ENCODE peak calls at places on chromosomes 16 and 17, in ten cellular contexts. R is sciatic nerve; N is mammary epithelial cell; J is epithelial cell of esophagus; G is SW 1271; L is kidney epithelial cell; Y is substantia nigra; O is nephron progenitor cell; S is cardiac muscle cell; V is activated CD4-positive, CD25-positive, alpha-beta regulatory T cell treated with anti-CD3 and anti-CD28 coated beads, Interleukin-2, amount 50 U/mL, for 16 hours. Q is an unnamed sample.

GRCh38 chr17:40309938-40310510 is 1.0 kb downstream of the RARA start:
- DNase-seq in R (no peak), N (no peak), J (no peak), G (no peak), L (no peak), Y (no peak), O (no peak), S (no peak), V (no peak), Q (no peak)

GRCh38 chr17:41689497-41690299 is 1.0 kb downstream of the EIF1 start:
- DNase-seq in R (no peak), N (peak), J (peak), G (no peak), L (no peak), Y (no peak), O (peak), S (peak), V (peak), Q (no peak)

GRCh38 chr16:88853336-88853941 is 3.3 kb downstream of the GALNS start:
- DNase-seq in R (no peak), N (no peak), J (no peak), G (no peak), L (no peak), Y (no peak), O (no peak), S (no peak), V (no peak), Q (no peak)

GRCh38 chr16:48098472-48098871 is 57.3 kb downstream of the ABCC12 start:
- DNase-seq in R (no peak), N (no peak), J (no peak), G (no peak), L (no peak), Y (no peak), O (no peak), S (no peak), V (no peak), Q (no peak)

GRCh38 chr16:80804061-80804450 is 342 bp downstream of the CDYL2 start:
- DNase-seq in R (no peak), N (peak), J (peak), G (no peak), L (no peak), Y (no peak), O (no peak), S (peak), V (peak), Q (no peak)

GRCh38 chr16:14072360-14072759 is 1.2 kb downstream of the MRTFB start:
- DNase-seq in R (no peak), N (no peak), J (no peak), G (no peak), L (no peak), Y (no peak), O (no peak), S (no peak), V (no peak), Q (no peak)

GRCh38 chr16:77169650-77170236 is 21.2 kb upstream of the MON1B start:
- DNase-seq in R (no peak), N (peak), J (peak), G (no peak), L (no peak), Y (no peak), O (peak), S (peak), V (no peak), Q (peak)

GRCh38 chr16:3182608-3183444 is 5.2 kb upstream of the OR1F1 start:
- DNase-seq in R (no peak), N (peak), J (peak), G (peak), L (no peak), Y (no peak), O (peak), S (peak), V (no peak), Q (peak)

GRCh38 chr17:47663997-47664941 is 14.6 kb downstream of the KPNB1 start:
- DNase-seq in R (no peak), N (peak), J (peak), G (no peak), L (no peak), Y (peak), O (peak), S (peak), V (peak), Q (peak)

GRCh38 chr16:4689864-4690704 is 3.3 kb upstream of the NUDT16L1 start:
- DNase-seq in R (no peak), N (no peak), J (no peak), G (no peak), L (no peak), Y (no peak), O (no peak), S (no peak), V (no peak), Q (no peak)

GRCh38 chr16:12147681-12148479 is 171.3 kb downstream of the SNX29 start:
- DNase-seq in R (no peak), N (no peak), J (no peak), G (no peak), L (no peak), Y (no peak), O (no peak), S (no peak), V (no peak), Q (no peak)

GRCh38 chr16:69851491-69852240 is 89.5 kb downstream of the WWP2 start:
- DNase-seq in R (no peak), N (no peak), J (no peak), G (no peak), L (no peak), Y (no peak), O (no peak), S (no peak), V (no peak), Q (no peak)

GRCh38 chr17:51901242-51901641 is 257.3 kb downstream of the CA10 start:
- DNase-seq in R (no peak), N (no peak), J (no peak), G (no peak), L (no peak), Y (no peak), O (no peak), S (no peak), V (no peak), Q (no peak)

GRCh38 chr17:61205931-61206330 is 193.7 kb upstream of the TBX2 start:
- DNase-seq in R (no peak), N (no peak), J (peak), G (no peak), L (no peak), Y (no peak), O (no peak), S (no peak), V (no peak), Q (no peak)

GRCh38 chr16:4525634-4526277 is 12.8 kb downstream of the CDIP1 start:
- DNase-seq in R (no peak), N (no peak), J (no peak), G (no peak), L (no peak), Y (no peak), O (no peak), S (no peak), V (no peak), Q (peak)

GRCh38 chr16:1676661-1677060 is 1.4 kb upstream of the JPT2 start:
- DNase-seq in R (no peak), N (no peak), J (no peak), G (no peak), L (no peak), Y (no peak), O (no peak), S (no peak), V (no peak), Q (no peak)

GRCh38 chr17:4074831-4075495 is 67.9 kb downstream of the ZZEF1 start:
- DNase-seq in R (no peak), N (peak), J (peak), G (no peak), L (peak), Y (no peak), O (peak), S (peak), V (no peak), Q (peak)

GRCh38 chr17:78029697-78030096 is 71.2 kb downstream of the TNRC6C start:
- DNase-seq in R (no peak), N (no peak), J (no peak), G (no peak), L (no peak), Y (no peak), O (no peak), S (no peak), V (no peak), Q (no peak)

GRCh38 chr17:82424001-82424862 is 5.8 kb upstream of the OGFOD3 start:
- DNase-seq in R (no peak), N (peak), J (peak), G (no peak), L (no peak), Y (no peak), O (peak), S (peak), V (no peak), Q (no peak)

GRCh38 chr16:66649636-66650205 is 45.2 kb downstream of the CMTM3 start:
- DNase-seq in R (no peak), N (no peak), J (no peak), G (no peak), L (no peak), Y (no peak), O (no peak), S (no peak), V (no peak), Q (no peak)

GRCh38 chr17:31405941-31406371 is 14.5 kb downstream of the RAB11FIP4 start:
- DNase-seq in R (no peak), N (no peak), J (no peak), G (no peak), L (no peak), Y (no peak), O (no peak), S (no peak), V (no peak), Q (peak)

GRCh38 chr17:81002013-81002384 is 10.4 kb downstream of the CHMP6 start:
- DNase-seq in R (no peak), N (no peak), J (no peak), G (no peak), L (no peak), Y (no peak), O (no peak), S (no peak), V (no peak), Q (no peak)

GRCh38 chr17:29180051-29180787 is at the start of gene MYO18A:
- DNase-seq in R (peak), N (peak), J (peak), G (no peak), L (no peak), Y (peak), O (peak), S (peak), V (peak), Q (peak)

GRCh38 chr16:78147846-78148535 is 48.5 kb downstream of the WWOX start:
- DNase-seq in R (no peak), N (no peak), J (peak), G (no peak), L (no peak), Y (no peak), O (no peak), S (no peak), V (no peak), Q (no peak)

GRCh38 chr17:1447061-1447460 is 9.0 kb downstream of the CRK start:
- DNase-seq in R (no peak), N (no peak), J (no peak), G (no peak), L (no peak), Y (no peak), O (no peak), S (no peak), V (no peak), Q (no peak)

GRCh38 chr16:88806491-88807111 is 3.0 kb downstream of the CDT1 start:
- DNase-seq in R (no peak), N (no peak), J (no peak), G (no peak), L (no peak), Y (no peak), O (no peak), S (no peak), V (no peak), Q (no peak)

GRCh38 chr17:20010099-20010863 is 1.1 kb downstream of the SPECC1 start:
- DNase-seq in R (no peak), N (peak), J (peak), G (peak), L (peak), Y (peak), O (no peak), S (peak), V (no peak), Q (peak)

Q was measured in NCI-H2171 treated with DMSO at 0.1 percent for 48 hours.